ENCODE peak calls at places on chromosomes 4 and X, in six cellular contexts. V is AG20443, W is ACHN, A is T-helper 9 cell, N is NCI-H460, M is sciatic nerve. P is an unnamed sample.

GRCh38 chrX:64204701-64205440 is 637 bp downstream of the AMER1 start:
- DNase-seq in V (peak), W (peak), A (peak), N (peak), M (peak), P (no peak)

GRCh38 chr4:105895609-105896460 is 564 bp downstream of the NPNT start:
- DNase-seq in V (peak), W (peak), A (no peak), N (no peak), M (no peak), P (no peak)

GRCh38 chr4:185920171-185920570 is 108.2 kb upstream of the SORBS2 start:
- DNase-seq in V (no peak), W (no peak), A (no peak), N (no peak), M (no peak), P (no peak)

GRCh38 chrX:7946960-7947359 is 19.7 kb upstream of the PNPLA4 start:
- DNase-seq in V (no peak), W (no peak), A (no peak), N (no peak), M (no peak), P (no peak)

GRCh38 chr4:183722738-183723560 is 63.9 kb downstream of the TRAPPC11 start:
- DNase-seq in V (peak), W (peak), A (peak), N (peak), M (peak), P (peak)

GRCh38 chr4:102759835-102760644 is 728 bp downstream of the MANBA start:
- DNase-seq in V (peak), W (peak), A (peak), N (no peak), M (no peak), P (no peak)

GRCh38 chrX:23779025-23779424 is 3.9 kb upstream of the SAT1 start:
- DNase-seq in V (peak), W (no peak), A (no peak), N (peak), M (no peak), P (no peak)

GRCh38 chrX:38755319-38755718 is 45.9 kb upstream of the MID1IP1 start:
- DNase-seq in V (no peak), W (no peak), A (no peak), N (no peak), M (no peak), P (no peak)

GRCh38 chrX:38166478-38167083 is 54.1 kb downstream of the SRPX start:
- DNase-seq in V (no peak), W (peak), A (peak), N (peak), M (no peak), P (no peak)

GRCh38 chr4:123786955-123787354 is 390.4 kb downstream of the SPRY1 start:
- DNase-seq in V (no peak), W (no peak), A (no peak), N (no peak), M (peak), P (no peak)